ENCODE peak calls at places on chromosomes 11 and 22, in ten cellular contexts. A is body of pancreas, R is uterus, P is HepG2, W is endothelial cell of umbilical vein, D is stomach, N is spleen, G is IMR-90, E is tibial nerve, J is heart left ventricle. C is an unnamed sample. For H3K4me1, the result is how much of the 10 kb centered on the place peaks cover.

GRCh38 chr22:22201185-22201924 is 43.2 kb upstream of the VPREB1 start:
- DNase-seq in A (no peak), R (no peak), P (peak), W (peak), D (peak), N (peak), G (peak), E (no peak), J (peak), C (no peak)

GRCh38 chr11:104541706-104542105 is 356.6 kb downstream of the CASP12 start:
- DNase-seq in A (no peak), R (no peak), P (no peak), W (no peak), D (no peak), N (no peak), G (no peak), E (no peak), J (no peak), C (no peak)

GRCh38 chr11:133163463-133164419 is 368.6 kb downstream of the OPCML start:
- DNase-seq in A (no peak), R (no peak), P (peak), W (no peak), D (no peak), N (no peak), G (peak), E (peak), J (no peak), C (no peak)

GRCh38 chr11:115242982-115243381 is 261.2 kb downstream of the CADM1 start:
- DNase-seq in A (no peak), R (no peak), P (no peak), W (no peak), D (no peak), N (no peak), G (no peak), E (no peak), J (no peak), C (no peak)

GRCh38 chr22:38872831-38873248 is 824 bp upstream of the CBX6 start:
- DNase-seq in A (peak), R (peak), P (no peak), W (peak), D (peak), N (peak), G (peak), E (no peak), J (peak), C (no peak)

GRCh38 chr11:91946397-91947090 is 278.1 kb upstream of the FAT3 start:
- DNase-seq in A (no peak), R (no peak), P (no peak), W (peak), D (no peak), N (no peak), G (no peak), E (no peak), J (no peak), C (no peak)

GRCh38 chr11:63829823-63830489 is 9.0 kb upstream of the MARK2 start:
- DNase-seq in A (no peak), R (no peak), P (peak), W (peak), D (no peak), N (no peak), G (peak), E (no peak), J (no peak), C (no peak)

GRCh38 chr11:121298770-121299169 is 6.2 kb downstream of the SC5D start:
- DNase-seq in A (no peak), R (no peak), P (no peak), W (no peak), D (no peak), N (no peak), G (no peak), E (no peak), J (no peak), C (no peak)

GRCh38 chr11:97964332-97965004 is 1056.3 kb upstream of the CNTN5 start:
- DNase-seq in A (no peak), R (no peak), P (no peak), W (no peak), D (no peak), N (no peak), G (no peak), E (no peak), J (no peak), C (no peak)

GRCh38 chr11:81359476-81359875 is 1374.2 kb downstream of the FAM181B start:
- DNase-seq in A (no peak), R (no peak), P (no peak), W (no peak), D (no peak), N (no peak), G (no peak), E (no peak), J (no peak), C (no peak)

GRCh38 chr11:82718307-82718706 is 15.4 kb downstream of the FAM181B start:
- DNase-seq in A (peak), R (no peak), P (peak), W (peak), D (no peak), N (no peak), G (peak), E (peak), J (no peak), C (no peak)

GRCh38 chr11:93529707-93530467 is 13.3 kb downstream of the SMCO4 start:
- DNase-seq in A (no peak), R (no peak), P (peak), W (peak), D (no peak), N (peak), G (peak), E (no peak), J (no peak), C (no peak)

GRCh38 chr22:41762980-41763779 is 37.3 kb upstream of the CCDC134 start:
- DNase-seq in A (no peak), R (no peak), P (peak), W (peak), D (no peak), N (peak), G (no peak), E (no peak), J (no peak), C (no peak)

GRCh38 chr11:11899401-11899800 is 57.6 kb downstream of the USP47 start:
- DNase-seq in A (no peak), R (no peak), P (no peak), W (no peak), D (no peak), N (no peak), G (no peak), E (no peak), J (no peak), C (no peak)

GRCh38 chr22:49931863-49932262 is 13.4 kb downstream of the CRELD2 start:
- DNase-seq in A (peak), R (no peak), P (no peak), W (no peak), D (no peak), N (no peak), G (no peak), E (no peak), J (no peak), C (no peak)

GRCh38 chr11:18277560-18278271 is 11.7 kb downstream of the SAA1 start:
- DNase-seq in A (no peak), R (no peak), P (no peak), W (no peak), D (no peak), N (no peak), G (peak), E (peak), J (no peak), C (no peak)

GRCh38 chr11:75606099-75606498 is 44.0 kb downstream of the SERPINH1 start:
- DNase-seq in A (no peak), R (no peak), P (no peak), W (no peak), D (no peak), N (no peak), G (no peak), E (no peak), J (no peak), C (no peak)

GRCh38 chr11:134361241-134361640 is 29.5 kb downstream of the GLB1L2 start:
- DNase-seq in A (no peak), R (no peak), P (no peak), W (no peak), D (no peak), N (peak), G (no peak), E (no peak), J (no peak), C (no peak)

GRCh38 chr11:1827931-1828330 is 6.9 kb upstream of the SYT8 start:
- DNase-seq in A (no peak), R (no peak), P (no peak), W (no peak), D (no peak), N (no peak), G (no peak), E (no peak), J (peak), C (no peak)

GRCh38 chr11:126329644-126330200 is 25.8 kb upstream of the ST3GAL4 start:
- DNase-seq in A (no peak), R (no peak), P (no peak), W (no peak), D (no peak), N (no peak), G (peak), E (no peak), J (no peak), C (no peak)

GRCh38 chr22:20523118-20523983 is 15.9 kb downstream of the MED15 start:
- DNase-seq in A (no peak), R (no peak), P (no peak), W (no peak), D (no peak), N (no peak), G (peak), E (no peak), J (no peak), C (no peak)

GRCh38 chr11:65616575-65617001 is 1.0 kb downstream of the PCNX3 start:
- DNase-seq in A (no peak), R (no peak), P (peak), W (no peak), D (no peak), N (peak), G (no peak), E (no peak), J (no peak), C (no peak)

GRCh38 chr11:65615950-65616574 is 486 bp downstream of the PCNX3 start:
- DNase-seq in A (no peak), R (no peak), P (peak), W (no peak), D (peak), N (no peak), G (no peak), E (no peak), J (no peak), C (no peak)

GRCh38 chr11:65617990-65618751 is 2.6 kb downstream of the PCNX3 start:
- DNase-seq in A (no peak), R (no peak), P (no peak), W (no peak), D (no peak), N (peak), G (no peak), E (no peak), J (no peak), C (no peak)

GRCh38 chr11:65618763-65619162 is 3.2 kb downstream of the PCNX3 start:
- DNase-seq in A (no peak), R (no peak), P (no peak), W (no peak), D (no peak), N (peak), G (no peak), E (no peak), J (no peak), C (no peak)

DNA sequence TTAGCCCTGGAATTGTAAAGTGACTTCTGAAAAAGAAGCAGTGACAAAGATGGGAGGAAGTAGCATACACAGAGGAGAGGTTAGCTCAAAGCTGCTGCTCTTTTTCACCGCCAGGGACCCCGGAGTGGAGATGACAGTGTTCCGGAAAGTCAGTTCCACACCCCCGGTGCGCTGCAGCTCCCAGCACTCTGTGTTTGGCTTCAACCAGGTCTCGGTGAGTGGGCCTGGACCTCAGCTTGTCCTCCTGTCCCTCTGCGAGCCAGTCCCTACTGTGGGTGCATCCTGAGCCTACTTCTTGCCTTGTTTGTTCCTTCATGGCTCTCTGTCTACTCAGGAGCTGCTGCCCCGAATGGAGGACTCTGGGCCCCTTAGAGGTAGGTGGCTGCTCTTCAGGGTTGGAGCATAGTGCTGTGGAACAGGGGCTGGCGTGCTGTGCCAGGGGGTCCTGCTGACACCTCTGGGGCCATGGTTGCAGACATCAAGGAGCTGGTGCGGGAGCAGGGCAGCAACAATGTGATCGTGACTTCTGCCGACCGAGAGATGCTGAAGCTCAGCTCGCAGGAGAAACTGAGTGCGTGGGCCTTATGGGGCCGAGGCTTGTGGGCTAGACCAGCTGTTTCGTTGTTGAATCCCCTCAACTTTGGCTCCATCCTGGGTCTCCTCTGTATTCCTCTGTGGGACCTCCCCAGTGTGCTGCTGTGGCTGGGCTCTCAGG is 1.7 kb downstream of the PCNX3 start:
- DNase-seq in A (no peak), R (no peak), P (no peak), W (no peak), D (no peak), N (peak), G (no peak), E (no peak), J (no peak), C (no peak)
- H3K4me3 ChIP-seq in A (no peak), R (no peak), P (peak), W (no peak), D (peak), N (peak), G (no peak), E (no peak), J (peak), C (no peak)

GRCh38 chr11:119370486-119371046 is 10.9 kb downstream of the USP2 start:
- DNase-seq in A (no peak), R (peak), P (peak), W (no peak), D (no peak), N (no peak), G (no peak), E (no peak), J (peak), C (no peak)

GRCh38 chr11:119371067-119371601 is 10.4 kb downstream of the USP2 start:
- DNase-seq in A (no peak), R (no peak), P (no peak), W (no peak), D (no peak), N (no peak), G (no peak), E (no peak), J (no peak), C (no peak)

GRCh38 chr11:119368121-119369034 is 13.1 kb downstream of the USP2 start:
- DNase-seq in A (peak), R (peak), P (peak), W (no peak), D (peak), N (peak), G (peak), E (peak), J (peak), C (no peak)

GRCh38 chr11:119367661-119368120 is 13.8 kb downstream of the USP2 start:
- DNase-seq in A (no peak), R (peak), P (no peak), W (no peak), D (no peak), N (peak), G (no peak), E (no peak), J (peak), C (no peak)

GRCh38 chr11:119369035-119369925 is 12.2 kb downstream of the USP2 start:
- DNase-seq in A (no peak), R (no peak), P (peak), W (no peak), D (no peak), N (no peak), G (no peak), E (no peak), J (no peak), C (no peak)
- H3K4me1 ChIP-seq in A (half or more), R (under half), P (half or more), W (under half), D (half or more), N (under half), G (under half), E (under half), J (under half), C (half or more)

GRCh38 chr11:13468750-13469149 is 5.7 kb upstream of the BTBD10 start:
- DNase-seq in A (no peak), R (no peak), P (peak), W (no peak), D (no peak), N (no peak), G (no peak), E (no peak), J (no peak), C (no peak)
- TF ChIP-seq POLR2A in A (no peak), R (no peak), P (no peak), W (no peak), D (no peak), N (no peak), G (no peak), E (no peak), J (no peak), C (no peak)

GRCh38 chr11:113151502-113151901 is 162.9 kb upstream of the TTC12 start:
- DNase-seq in A (no peak), R (no peak), P (no peak), W (no peak), D (no peak), N (no peak), G (no peak), E (no peak), J (no peak), C (no peak)
- H3K4me3 ChIP-seq in A (no peak), R (no peak), P (no peak), W (no peak), D (no peak), N (no peak), G (no peak), E (no peak), J (no peak), C (no peak)

GRCh38 chr22:46948411-46949144 is 186.1 kb downstream of the TBC1D22A start:
- DNase-seq in A (no peak), R (no peak), P (no peak), W (no peak), D (no peak), N (no peak), G (no peak), E (no peak), J (no peak), C (no peak)

GRCh38 chr22:46946383-46946965 is 184.0 kb downstream of the TBC1D22A start:
- DNase-seq in A (no peak), R (no peak), P (no peak), W (no peak), D (no peak), N (no peak), G (no peak), E (no peak), J (no peak), C (no peak)

GRCh38 chr22:46945481-46945880 is 183.0 kb downstream of the TBC1D22A start:
- DNase-seq in A (no peak), R (no peak), P (no peak), W (no peak), D (no peak), N (no peak), G (no peak), E (no peak), J (no peak), C (no peak)

GRCh38 chr22:46951326-46951725 is 188.9 kb downstream of the TBC1D22A start:
- DNase-seq in A (no peak), R (no peak), P (no peak), W (no peak), D (peak), N (no peak), G (no peak), E (no peak), J (no peak), C (no peak)

GRCh38 chr22:46947516-46948260 is 185.2 kb downstream of the TBC1D22A start:
- DNase-seq in A (no peak), R (no peak), P (no peak), W (no peak), D (no peak), N (no peak), G (no peak), E (no peak), J (no peak), C (no peak)
- H3K4me1 ChIP-seq in A (under half), R (under half), P (under half), W (under half), D (under half), N (under half), G (under half), E (under half), J (under half), C (under half)

GRCh38 chr11:62430350-62430749 is 11.5 kb downstream of the SCGB1A1 start:
- DNase-seq in A (no peak), R (no peak), P (no peak), W (no peak), D (no peak), N (no peak), G (no peak), E (no peak), J (no peak), C (no peak)

GRCh38 chr11:62428871-62429601 is 10.2 kb downstream of the SCGB1A1 start:
- DNase-seq in A (no peak), R (no peak), P (no peak), W (no peak), D (no peak), N (no peak), G (no peak), E (no peak), J (no peak), C (no peak)

GRCh38 chr11:62423012-62423411 is 4.2 kb downstream of the SCGB1A1 start:
- DNase-seq in A (no peak), R (no peak), P (no peak), W (no peak), D (no peak), N (no peak), G (no peak), E (no peak), J (no peak), C (no peak)

GRCh38 chr11:62431171-62431895 is 12.5 kb downstream of the SCGB1A1 start:
- DNase-seq in A (no peak), R (no peak), P (no peak), W (no peak), D (no peak), N (no peak), G (peak), E (no peak), J (no peak), C (no peak)

GRCh38 chr11:62427630-62428233 is 8.9 kb downstream of the SCGB1A1 start:
- DNase-seq in A (no peak), R (no peak), P (no peak), W (no peak), D (no peak), N (no peak), G (peak), E (no peak), J (no peak), C (no peak)
- TF ChIP-seq POLR2A in A (no peak), R (no peak), P (no peak), W (no peak), D (no peak), N (no peak), G (no peak), E (no peak), J (no peak), C (no peak)

DNA sequence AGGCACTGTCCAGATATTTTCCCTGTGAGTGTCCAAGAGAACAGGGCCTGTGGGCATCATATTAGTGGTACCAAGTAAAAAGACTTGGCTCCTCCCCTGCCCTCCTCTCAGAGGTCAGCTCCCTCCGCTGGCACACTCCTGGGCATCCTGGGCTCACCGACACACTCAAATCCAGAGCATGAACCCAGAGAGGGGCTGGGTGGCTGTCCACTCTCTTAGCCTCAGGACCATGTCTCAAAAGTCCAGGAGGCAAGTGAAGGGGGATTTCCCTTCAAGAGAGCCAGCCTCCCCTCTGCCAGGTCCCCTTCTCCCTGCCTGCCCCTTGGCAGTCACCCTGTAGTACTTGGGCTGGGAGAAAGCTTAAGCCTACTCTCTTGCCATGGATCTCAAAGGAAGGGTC is 10.3 kb downstream of the BCL9L start:
- DNase-seq in A (no peak), R (no peak), P (no peak), W (no peak), D (no peak), N (no peak), G (no peak), E (no peak), J (no peak), C (no peak)
- H3K4me3 ChIP-seq in A (no peak), R (no peak), P (no peak), W (no peak), D (no peak), N (no peak), G (no peak), E (no peak), J (no peak), C (no peak)

GRCh38 chr11:15072551-15073143 is 746 bp upstream of the CALCB start:
- DNase-seq in A (no peak), R (no peak), P (no peak), W (no peak), D (no peak), N (no peak), G (no peak), E (no peak), J (no peak), C (no peak)
- H3K4me1 ChIP-seq in A (under half), R (under half), P (under half), W (under half), D (under half), N (under half), G (under half), E (under half), J (under half), C (under half)